ENCODE peak calls at places on chromosomes 5 and 9, in six cellular contexts. One of them, this sample, is unnamed.
A peak's percentile ranks its signal among the peaks of the same experiment; 100 is the strongest.

GRCh38 chr5:178941361-178941760 is 363 bp downstream of the ZNF454 start:
- DNase-seq in adrenal gland: no peak
- DNase-seq in HCT116: no peak
- DNase-seq in heart left ventricle: peak; percentile 42
- DNase-seq in IMR-90: no peak
- DNase-seq in right lobe of liver: peak; percentile 27
- DNase-seq in this sample: no peak

GRCh38 chr5:154278908-154279307 is 88.4 kb downstream of the GALNT10 start:
- DNase-seq in adrenal gland: no peak
- DNase-seq in HCT116: no peak
- DNase-seq in heart left ventricle: no peak
- DNase-seq in right lobe of liver: no peak
- DNase-seq in IMR-90: peak; percentile 58
- DNase-seq in this sample: no peak

GRCh38 chr9:133003671-133004090 is 25.2 kb downstream of the GFI1B start:
- DNase-seq in heart left ventricle: no peak
- DNase-seq in IMR-90: no peak
- DNase-seq in HCT116: no peak
- DNase-seq in right lobe of liver: no peak
- DNase-seq in adrenal gland: no peak
- DNase-seq in this sample: no peak

GRCh38 chr5:87421307-87421706 is 8.6 kb upstream of the CCNH start:
- DNase-seq in HCT116: no peak
- DNase-seq in right lobe of liver: no peak
- DNase-seq in adrenal gland: no peak
- DNase-seq in IMR-90: no peak
- DNase-seq in heart left ventricle: no peak
- DNase-seq in this sample: no peak

GRCh38 chr9:75299324-75299723 is 211.0 kb downstream of the OSTF1 start:
- DNase-seq in adrenal gland: no peak
- DNase-seq in HCT116: no peak
- DNase-seq in right lobe of liver: no peak
- DNase-seq in heart left ventricle: no peak
- DNase-seq in IMR-90: no peak
- DNase-seq in this sample: no peak

GRCh38 chr5:42648036-42648435 is 108.6 kb upstream of the CCDC152 start:
- DNase-seq in IMR-90: no peak
- DNase-seq in HCT116: no peak
- DNase-seq in adrenal gland: no peak
- DNase-seq in heart left ventricle: no peak
- DNase-seq in right lobe of liver: no peak
- DNase-seq in this sample: no peak

GRCh38 chr9:133037775-133038174 is 7.0 kb downstream of the GTF3C5 start:
- DNase-seq in IMR-90: no peak
- DNase-seq in adrenal gland: no peak
- DNase-seq in right lobe of liver: no peak
- DNase-seq in heart left ventricle: no peak
- DNase-seq in HCT116: no peak
- DNase-seq in this sample: no peak

GRCh38 chr5:175520321-175520720 is 42.0 kb downstream of the SFXN1 start:
- DNase-seq in right lobe of liver: no peak
- DNase-seq in heart left ventricle: no peak
- DNase-seq in HCT116: no peak
- DNase-seq in IMR-90: no peak
- DNase-seq in adrenal gland: no peak
- DNase-seq in this sample: no peak

GRCh38 chr9:13778486-13779110 is 499.1 kb upstream of the MPDZ start:
- DNase-seq in IMR-90: peak; percentile 4
- DNase-seq in right lobe of liver: no peak
- DNase-seq in HCT116: no peak
- DNase-seq in adrenal gland: no peak
- DNase-seq in heart left ventricle: no peak
- DNase-seq in this sample: no peak

GRCh38 chr5:38551020-38552017 is 5.1 kb downstream of the LIFR start:
- DNase-seq in adrenal gland: peak; percentile 35
- DNase-seq in IMR-90: peak; percentile 73
- DNase-seq in right lobe of liver: no peak
- DNase-seq in HCT116: peak; percentile 23
- DNase-seq in heart left ventricle: no peak
- DNase-seq in this sample: peak; percentile 1

GRCh38 chr5:113489299-113489698 is 1.0 kb upstream of the MCC start:
- DNase-seq in IMR-90: peak; percentile 99
- DNase-seq in adrenal gland: peak; percentile 57
- DNase-seq in HCT116: peak; percentile 89
- DNase-seq in right lobe of liver: no peak
- DNase-seq in heart left ventricle: no peak
- DNase-seq in this sample: no peak

GRCh38 chr5:109485030-109485429 is 75.3 kb upstream of the PJA2 start:
- DNase-seq in IMR-90: no peak
- DNase-seq in heart left ventricle: peak; percentile 79
- DNase-seq in adrenal gland: peak; percentile 73
- DNase-seq in right lobe of liver: peak; percentile 87
- DNase-seq in HCT116: no peak
- DNase-seq in this sample: peak; percentile 17

GRCh38 chr5:173573126-173573960 is 43.1 kb downstream of the BOD1 start:
- DNase-seq in right lobe of liver: peak; percentile 82
- DNase-seq in adrenal gland: peak; percentile 82
- DNase-seq in IMR-90: peak; percentile 49
- DNase-seq in HCT116: peak; percentile 22
- DNase-seq in heart left ventricle: peak; percentile 73
- DNase-seq in this sample: peak; percentile 47

GRCh38 chr5:38208782-38209378 is 49.5 kb upstream of the EGFLAM start:
- DNase-seq in IMR-90: peak; percentile 31
- DNase-seq in adrenal gland: peak; percentile 43
- DNase-seq in heart left ventricle: no peak
- DNase-seq in right lobe of liver: peak; percentile 21
- DNase-seq in HCT116: peak; percentile 47
- DNase-seq in this sample: no peak

GRCh38 chr5:5025774-5026406 is 114.2 kb upstream of the ADAMTS16 start:
- DNase-seq in heart left ventricle: no peak
- DNase-seq in adrenal gland: no peak
- DNase-seq in right lobe of liver: no peak
- DNase-seq in IMR-90: no peak
- DNase-seq in HCT116: no peak
- DNase-seq in this sample: no peak

GRCh38 chr9:12702160-12702758 is 9.1 kb downstream of the TYRP1 start:
- DNase-seq in IMR-90: peak; percentile 70
- DNase-seq in adrenal gland: peak; percentile 47
- DNase-seq in heart left ventricle: peak; percentile 33
- DNase-seq in right lobe of liver: peak; percentile 35
- DNase-seq in HCT116: peak; percentile 56
- DNase-seq in this sample: no peak

GRCh38 chr9:135198889-135199288 is 111.4 kb downstream of the OLFM1 start:
- DNase-seq in right lobe of liver: no peak
- DNase-seq in IMR-90: no peak
- DNase-seq in HCT116: no peak
- DNase-seq in adrenal gland: no peak
- DNase-seq in heart left ventricle: no peak
- DNase-seq in this sample: no peak

GRCh38 chr5:90434116-90434714 is 24.7 kb upstream of the CETN3 start:
- DNase-seq in HCT116: peak; percentile 31
- DNase-seq in adrenal gland: peak; percentile 34
- DNase-seq in IMR-90: peak; percentile 45
- DNase-seq in heart left ventricle: no peak
- DNase-seq in right lobe of liver: peak; percentile 28
- DNase-seq in this sample: peak; percentile 51

GRCh38 chr9:36163840-36164175 is 5.4 kb upstream of the CCIN start:
- DNase-seq in right lobe of liver: no peak
- DNase-seq in adrenal gland: no peak
- DNase-seq in IMR-90: peak; percentile 52
- DNase-seq in HCT116: no peak
- DNase-seq in heart left ventricle: no peak
- DNase-seq in this sample: no peak

GRCh38 chr9:127697575-127697974 is 9.2 kb upstream of the CFAP157 start:
- DNase-seq in right lobe of liver: no peak
- DNase-seq in IMR-90: no peak
- DNase-seq in adrenal gland: peak; percentile 43
- DNase-seq in heart left ventricle: no peak
- DNase-seq in HCT116: no peak
- DNase-seq in this sample: no peak

GRCh38 chr9:127698386-127698785 is 8.4 kb upstream of the CFAP157 start:
- DNase-seq in IMR-90: no peak
- DNase-seq in right lobe of liver: no peak
- DNase-seq in adrenal gland: no peak
- DNase-seq in HCT116: no peak
- DNase-seq in heart left ventricle: no peak
- DNase-seq in this sample: no peak

GRCh38 chr9:127700140-127700539 is 6.6 kb upstream of the CFAP157 start:
- DNase-seq in HCT116: no peak
- DNase-seq in heart left ventricle: no peak
- DNase-seq in right lobe of liver: no peak
- DNase-seq in IMR-90: no peak
- DNase-seq in adrenal gland: no peak
- DNase-seq in this sample: no peak

GRCh38 chr9:127700594-127701255 is 6.1 kb upstream of the CFAP157 start:
- DNase-seq in adrenal gland: no peak
- DNase-seq in HCT116: no peak
- DNase-seq in IMR-90: no peak
- DNase-seq in right lobe of liver: no peak
- DNase-seq in heart left ventricle: no peak
- DNase-seq in this sample: no peak

GRCh38 chr9:127698985-127699670 is 7.7 kb upstream of the CFAP157 start:
- DNase-seq in right lobe of liver: peak; percentile 92
- DNase-seq in IMR-90: peak; percentile 92
- DNase-seq in adrenal gland: peak; percentile 99
- DNase-seq in HCT116: peak; percentile 96
- DNase-seq in heart left ventricle: peak; percentile 98
- DNase-seq in this sample: peak; percentile 93
- TF ChIP-seq POLR2A in right lobe of liver: peak; percentile 39
- TF ChIP-seq POLR2A in IMR-90: no peak
- TF ChIP-seq POLR2A in adrenal gland: peak; percentile 67
- TF ChIP-seq POLR2A in HCT116: peak; percentile 54
- TF ChIP-seq POLR2A in heart left ventricle: no peak
- TF ChIP-seq POLR2A in this sample: peak; percentile 45

DNA sequence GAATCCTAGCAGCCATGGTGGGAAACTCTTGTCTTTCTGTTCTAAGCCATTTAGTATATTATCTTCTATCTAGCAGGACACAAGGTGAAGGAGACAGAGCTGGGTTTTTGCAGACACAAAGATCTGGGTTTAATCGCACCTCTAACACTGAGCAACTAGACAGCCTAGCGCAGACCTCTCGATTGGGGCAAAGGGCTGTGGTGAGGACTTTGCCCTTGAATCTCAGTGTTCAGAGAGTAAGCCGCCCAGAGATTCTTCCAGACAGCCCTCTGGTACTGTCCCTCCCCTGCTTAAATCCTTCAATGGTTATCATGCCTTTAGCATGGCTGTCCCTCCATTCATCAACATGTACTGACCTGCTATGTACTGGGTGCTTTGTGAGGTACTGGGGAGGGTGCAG is 128.1 kb downstream of the CRB2 start:
- DNase-seq in HCT116: no peak
- DNase-seq in adrenal gland: no peak
- DNase-seq in right lobe of liver: no peak
- DNase-seq in heart left ventricle: no peak
- DNase-seq in IMR-90: no peak
- DNase-seq in this sample: no peak
- TF ChIP-seq POLR2A in HCT116: no peak
- TF ChIP-seq POLR2A in adrenal gland: no peak
- TF ChIP-seq POLR2A in right lobe of liver: no peak
- TF ChIP-seq POLR2A in heart left ventricle: no peak
- TF ChIP-seq POLR2A in IMR-90: no peak
- TF ChIP-seq POLR2A in this sample: no peak

DNA sequence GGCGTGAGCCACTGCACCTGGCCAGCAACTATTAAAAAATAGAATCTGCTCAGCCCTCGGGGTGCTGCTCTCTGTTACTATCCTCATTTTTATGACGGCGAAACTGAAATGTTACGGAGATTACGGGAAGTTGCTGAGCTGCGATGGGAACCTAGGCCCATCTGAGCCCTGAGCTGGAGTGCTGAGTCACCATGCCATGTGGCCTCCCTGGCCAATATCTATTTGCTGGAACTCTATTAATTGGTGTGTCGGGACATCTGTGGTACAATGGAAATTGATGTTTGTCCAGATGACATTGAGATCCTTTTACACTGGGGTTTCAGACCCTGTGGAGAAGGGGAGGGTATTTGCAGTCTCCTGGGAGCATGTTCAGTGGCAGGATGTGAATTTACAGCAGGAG is 8.1 kb downstream of the PRDM12 start:
- DNase-seq in HCT116: no peak
- DNase-seq in adrenal gland: no peak
- DNase-seq in right lobe of liver: no peak
- DNase-seq in heart left ventricle: no peak
- DNase-seq in IMR-90: no peak
- DNase-seq in this sample: no peak
- TF ChIP-seq POLR2A in HCT116: no peak
- TF ChIP-seq POLR2A in adrenal gland: no peak
- TF ChIP-seq POLR2A in right lobe of liver: no peak
- TF ChIP-seq POLR2A in heart left ventricle: no peak
- TF ChIP-seq POLR2A in IMR-90: no peak
- TF ChIP-seq POLR2A in this sample: no peak

GRCh38 chr9:123107639-123108285 is 74.3 kb downstream of the GPR21 start:
- DNase-seq in IMR-90: no peak
- DNase-seq in adrenal gland: no peak
- DNase-seq in heart left ventricle: no peak
- DNase-seq in right lobe of liver: no peak
- DNase-seq in HCT116: no peak
- DNase-seq in this sample: no peak
- TF ChIP-seq POLR2A in IMR-90: no peak
- TF ChIP-seq POLR2A in adrenal gland: no peak
- TF ChIP-seq POLR2A in heart left ventricle: no peak
- TF ChIP-seq POLR2A in right lobe of liver: no peak
- TF ChIP-seq POLR2A in HCT116: no peak
- TF ChIP-seq POLR2A in this sample: no peak

GRCh38 chr9:71769175-71770165 is 1.2 kb upstream of the CEMIP2 start:
- DNase-seq in right lobe of liver: peak; percentile 96
- DNase-seq in IMR-90: no peak
- DNase-seq in adrenal gland: peak; percentile 90
- DNase-seq in heart left ventricle: peak; percentile 85
- DNase-seq in HCT116: peak; percentile 75
- DNase-seq in this sample: peak; percentile 77

GRCh38 chr9:71767421-71768321 is 642 bp downstream of the CEMIP2 start:
- DNase-seq in right lobe of liver: peak; percentile 31
- DNase-seq in HCT116: no peak
- DNase-seq in adrenal gland: peak; percentile 34
- DNase-seq in heart left ventricle: no peak
- DNase-seq in IMR-90: peak; percentile 26
- DNase-seq in this sample: peak; percentile 62

GRCh38 chr9:71766663-71767062 is 1.6 kb downstream of the CEMIP2 start:
- DNase-seq in HCT116: no peak
- DNase-seq in adrenal gland: no peak
- DNase-seq in IMR-90: no peak
- DNase-seq in heart left ventricle: no peak
- DNase-seq in right lobe of liver: no peak
- DNase-seq in this sample: peak; percentile 49

GRCh38 chr9:71765693-71766092 is 2.6 kb downstream of the CEMIP2 start:
- DNase-seq in IMR-90: peak; percentile 72
- DNase-seq in adrenal gland: no peak
- DNase-seq in heart left ventricle: no peak
- DNase-seq in HCT116: no peak
- DNase-seq in right lobe of liver: no peak
- DNase-seq in this sample: peak; percentile 7

GRCh38 chr9:71768388-71769174 is at the start of gene CEMIP2:
- DNase-seq in heart left ventricle: peak; percentile 92
- DNase-seq in right lobe of liver: peak; percentile 96
- DNase-seq in adrenal gland: peak; percentile 92
- DNase-seq in IMR-90: peak; percentile 86
- DNase-seq in HCT116: peak; percentile 62
- DNase-seq in this sample: peak; percentile 90
- TF ChIP-seq POLR2A in heart left ventricle: peak; percentile 73
- TF ChIP-seq POLR2A in right lobe of liver: peak; percentile 97
- TF ChIP-seq POLR2A in adrenal gland: peak; percentile 97
- TF ChIP-seq POLR2A in IMR-90: peak; percentile 98
- TF ChIP-seq POLR2A in HCT116: peak; percentile 42
- TF ChIP-seq POLR2A in this sample: peak; percentile 88

GRCh38 chr5:14504816-14505215 is 76.8 kb upstream of the OTULINL start:
- DNase-seq in HCT116: no peak
- DNase-seq in right lobe of liver: no peak
- DNase-seq in adrenal gland: no peak
- DNase-seq in IMR-90: no peak
- DNase-seq in heart left ventricle: no peak
- DNase-seq in this sample: no peak
- TF ChIP-seq POLR2A in HCT116: no peak
- TF ChIP-seq POLR2A in right lobe of liver: no peak
- TF ChIP-seq POLR2A in adrenal gland: no peak
- TF ChIP-seq POLR2A in IMR-90: no peak
- TF ChIP-seq POLR2A in heart left ventricle: no peak
- TF ChIP-seq POLR2A in this sample: no peak